ENCODE peak calls at places on chromosomes 3 and 15, in nine cellular contexts. A, O, V, S, K, H, W, Y and J are unnamed samples. For H3K36me3, the result is how much of the 10 kb centered on the place peaks cover.

GRCh38 chr3:46985588-46985987 is 6.1 kb downstream of the NBEAL2 start:
- DNase-seq in K (no peak), O (no peak), V (no peak), H (no peak), W (no peak), A (no peak), S (no peak), Y (no peak), J (no peak)

GRCh38 chr3:108780235-108780634 is 23.0 kb upstream of the RETNLB start:
- DNase-seq in V (no peak), W (no peak), S (no peak), Y (no peak), K (no peak), A (peak), H (no peak), O (no peak), J (no peak)

GRCh38 chr15:58522391-58522790 is 90.6 kb downstream of the LIPC start:
- DNase-seq in S (no peak), O (no peak), V (peak), H (no peak), Y (no peak), W (no peak), A (no peak), K (no peak), J (no peak)

GRCh38 chr3:172591876-172592771 is 68.9 kb upstream of the TNFSF10 start:
- DNase-seq in O (no peak), W (peak), A (peak), H (no peak), K (no peak), S (no peak), V (no peak), Y (no peak), J (no peak)

GRCh38 chr3:128999104-128999503 is 2.0 kb upstream of the EFCC1 start:
- DNase-seq in W (no peak), K (no peak), Y (no peak), V (no peak), O (no peak), S (no peak), H (no peak), A (peak), J (no peak)

GRCh38 chr15:39963806-39964205 is 29.9 kb downstream of the EIF2AK4 start:
- DNase-seq in O (no peak), W (no peak), Y (no peak), H (no peak), A (no peak), S (no peak), V (no peak), K (no peak), J (no peak)

GRCh38 chr15:98505611-98506031 is 142.7 kb upstream of the IGF1R start:
- DNase-seq in O (no peak), H (no peak), V (peak), S (peak), W (no peak), A (no peak), K (no peak), Y (no peak), J (no peak)

GRCh38 chr3:31278532-31278931 is 254.2 kb upstream of the STT3B start:
- DNase-seq in H (no peak), S (no peak), O (no peak), K (no peak), W (no peak), Y (no peak), A (no peak), V (no peak), J (no peak)

GRCh38 chr15:41629883-41630282 is 30.3 kb upstream of the MGA start:
- DNase-seq in H (no peak), Y (no peak), A (no peak), V (no peak), K (no peak), O (no peak), W (no peak), S (no peak), J (no peak)

GRCh38 chr3:24963762-24964625 is 464.1 kb upstream of the RARB start:
- DNase-seq in H (no peak), A (no peak), W (peak), Y (peak), O (no peak), K (no peak), S (no peak), V (no peak), J (no peak)

GRCh38 chr3:38579551-38580449 is 69.7 kb downstream of the SCN5A start:
- DNase-seq in Y (no peak), H (peak), K (peak), A (no peak), S (peak), V (peak), O (peak), W (peak), J (peak)

GRCh38 chr3:122097141-122097540 is 42.0 kb downstream of the CD86 start:
- DNase-seq in O (no peak), S (no peak), V (no peak), A (no peak), H (no peak), K (no peak), W (no peak), Y (no peak), J (no peak)

GRCh38 chr3:19547665-19548464 is 386.2 kb downstream of the EFHB start:
- DNase-seq in O (no peak), W (no peak), A (no peak), V (no peak), Y (no peak), H (no peak), K (no peak), S (no peak), J (no peak)

DNA sequence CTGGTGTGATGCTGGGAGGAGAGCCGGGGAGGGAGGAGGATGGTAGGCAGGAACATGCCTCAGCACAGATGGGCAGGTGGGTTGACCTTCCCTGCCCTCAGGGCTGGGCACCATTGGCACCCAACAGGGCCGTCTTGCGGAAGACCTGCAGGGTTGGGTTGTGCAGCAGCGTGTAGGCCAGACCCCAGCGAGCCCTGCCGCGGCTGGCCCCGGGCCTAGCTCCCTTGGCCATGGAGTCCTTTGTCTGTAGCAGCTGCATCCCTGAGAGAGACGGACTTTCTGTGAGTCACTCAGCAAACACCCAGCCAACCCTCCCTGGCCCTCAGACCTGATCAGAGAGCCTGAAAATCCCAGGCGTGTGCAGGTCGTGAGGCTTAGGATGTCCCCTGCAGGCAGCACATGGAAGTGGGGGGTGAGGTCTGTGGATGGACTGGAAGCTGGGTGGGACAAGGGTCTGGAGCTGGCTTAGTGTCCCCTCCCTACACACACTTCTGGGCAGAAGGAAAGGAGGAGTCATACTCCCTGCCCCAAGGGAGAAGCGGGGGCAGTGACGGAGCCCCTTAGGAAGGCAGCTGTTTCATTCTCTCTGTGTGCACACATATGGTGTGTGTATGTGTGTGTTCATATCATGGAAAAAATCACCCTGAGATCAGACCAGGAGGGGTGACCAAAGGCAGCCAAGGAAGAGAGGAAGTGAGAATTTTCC is 6.6 kb downstream of the ISLR start:
- DNase-seq in A (no peak), O (no peak), S (no peak), Y (no peak), W (peak), H (peak), V (no peak), K (no peak), J (peak)
- TF ChIP-seq CTCF in A (no peak), O (no peak), S (no peak), Y (no peak), W (no peak), H (no peak), V (no peak), K (no peak), J (no peak)

GRCh38 chr3:168048414-168049330 is 47.1 kb downstream of the GOLIM4 start:
- DNase-seq in W (no peak), K (no peak), H (no peak), Y (no peak), V (no peak), S (no peak), A (no peak), O (no peak), J (no peak)
- H3K27ac ChIP-seq in W (peak), K (peak), H (no peak), Y (no peak), V (peak), S (no peak), A (no peak), O (no peak), J (peak)

DNA sequence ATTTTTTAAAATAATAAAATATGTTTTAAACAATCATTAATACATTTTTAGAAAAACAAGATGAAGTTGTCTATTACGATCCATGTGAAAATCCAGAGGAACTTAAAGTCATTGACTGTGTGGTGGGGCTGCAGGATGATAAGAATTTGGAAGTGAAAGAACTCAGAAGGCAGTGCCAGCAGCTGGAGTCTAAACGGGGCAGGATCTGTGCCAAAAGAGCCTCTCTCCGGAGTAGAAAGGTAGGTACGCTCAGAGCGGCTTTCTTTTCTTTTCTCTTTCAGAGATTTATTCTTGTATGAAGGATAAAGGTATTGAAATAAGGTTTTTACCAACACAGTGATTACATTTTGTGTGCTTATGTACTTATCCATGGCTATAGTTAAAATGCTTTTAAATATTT is 13.6 kb downstream of the WHAMM start:
- DNase-seq in A (no peak), W (no peak), V (no peak), S (no peak), H (no peak), K (no peak), O (no peak), Y (no peak), J (no peak)
- H3K36me3 ChIP-seq in A (half or more), W (under half), V (half or more), S (half or more), H (half or more), K (half or more), O (under half), Y (under half), J (under half)

GRCh38 chr3:185071401-185071800 is 81.5 kb downstream of the C3orf70 start:
- DNase-seq in K (no peak), W (no peak), Y (no peak), V (no peak), O (no peak), A (no peak), S (no peak), H (no peak), J (no peak)
- TF ChIP-seq CTCF in K (no peak), W (no peak), Y (peak), V (no peak), O (no peak), A (no peak), S (no peak), H (no peak), J (peak)